ENCODE peak calls at places on chromosomes 2 and 18, in seven cellular contexts. N is WTC11, L is A549, G is K562, B is H1, H is HCT116, X is endothelial cell of umbilical vein. W is an unnamed sample.

GRCh38 chr2:105373344-105373781 is 25.5 kb downstream of the FHL2 start:
- DNase-seq in N (no peak), L (no peak), G (no peak), B (no peak), H (no peak), X (no peak), W (no peak)

GRCh38 chr18:77765468-77765867 is 515.8 kb downstream of the GALR1 start:
- DNase-seq in N (peak), L (peak), G (peak), B (no peak), H (no peak), X (no peak), W (peak)

GRCh38 chr2:98796775-98797544 is 66.0 kb upstream of the MGAT4A start:
- DNase-seq in N (no peak), L (no peak), G (no peak), B (no peak), H (no peak), X (no peak), W (no peak)

GRCh38 chr2:130387071-130387400 is 31.2 kb downstream of the PTPN18 start:
- DNase-seq in N (no peak), L (no peak), G (no peak), B (no peak), H (no peak), X (no peak), W (no peak)

GRCh38 chr18:76847926-76848325 is 25.6 kb downstream of the ZNF236 start:
- DNase-seq in N (peak), L (no peak), G (no peak), B (peak), H (peak), X (peak), W (peak)

GRCh38 chr2:42186378-42186777 is 17.2 kb downstream of the EML4 start:
- DNase-seq in N (no peak), L (no peak), G (no peak), B (no peak), H (no peak), X (no peak), W (no peak)

GRCh38 chr2:129849559-129850160 is 129.8 kb upstream of the RAB6C start:
- DNase-seq in N (no peak), L (peak), G (peak), B (no peak), H (peak), X (peak), W (peak)

GRCh38 chr2:207156045-207156444 is 9.7 kb downstream of the KLF7 start:
- DNase-seq in N (no peak), L (no peak), G (no peak), B (no peak), H (no peak), X (no peak), W (no peak)

GRCh38 chr2:9753665-9754531 is 89.4 kb upstream of the TAF1B start:
- DNase-seq in N (no peak), L (no peak), G (peak), B (no peak), H (no peak), X (no peak), W (no peak)

GRCh38 chr2:23692263-23692662 is 234.7 kb downstream of the ATAD2B start:
- DNase-seq in N (no peak), L (no peak), G (no peak), B (no peak), H (no peak), X (no peak), W (no peak)

GRCh38 chr18:32289480-32290075 is 99.7 kb downstream of the MEP1B start:
- DNase-seq in N (peak), L (peak), G (no peak), B (no peak), H (peak), X (peak), W (peak)

GRCh38 chr2:196331143-196331542 is 159.8 kb upstream of the STK17B start:
- DNase-seq in N (no peak), L (no peak), G (peak), B (no peak), H (no peak), X (peak), W (peak)

DNA sequence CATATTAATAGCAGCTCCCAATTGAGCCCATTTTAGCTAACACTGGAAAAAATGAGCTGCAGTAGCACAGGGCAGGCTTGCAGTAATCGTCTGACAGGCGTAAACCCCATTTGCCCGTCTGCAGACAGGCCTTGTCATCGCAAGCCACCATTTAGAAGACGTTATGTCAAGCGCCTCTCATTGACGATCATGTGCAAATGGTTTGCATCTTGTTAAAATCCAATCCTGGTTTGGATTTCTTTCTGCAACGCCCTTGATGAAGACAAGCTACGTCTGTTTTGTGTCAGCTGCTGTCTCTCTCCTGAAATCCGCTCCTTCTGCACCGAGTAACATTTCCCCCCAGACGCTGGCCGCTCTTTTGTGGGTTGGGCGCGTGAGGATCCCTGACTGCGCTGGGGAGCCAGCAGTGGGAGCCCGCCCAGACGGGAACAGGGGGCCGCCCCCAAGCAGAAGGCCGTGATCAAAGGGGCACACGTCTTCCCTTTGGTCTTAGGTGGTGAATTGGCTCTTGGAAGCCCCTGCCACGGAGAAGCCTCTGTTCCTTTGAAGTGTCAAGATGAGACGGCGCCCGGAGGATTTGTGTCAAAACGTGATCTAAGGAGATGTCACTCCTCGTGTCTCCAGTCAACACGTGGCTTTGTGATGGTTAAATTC is 84.2 kb upstream of the GPC1 start:
- DNase-seq in N (no peak), L (no peak), G (no peak), B (no peak), H (no peak), X (no peak), W (no peak)
- TF ChIP-seq MAX in N (no peak), L (no peak), G (no peak), B (no peak), H (no peak), X (no peak), W (no peak)

GRCh38 chr2:232777278-232777677 is 913 bp upstream of the KCNJ13 start:
- DNase-seq in N (no peak), L (no peak), G (no peak), B (no peak), H (no peak), X (no peak), W (no peak)

GRCh38 chr2:232779935-232780334 is 3.6 kb upstream of the KCNJ13 start:
- DNase-seq in N (no peak), L (no peak), G (no peak), B (no peak), H (no peak), X (peak), W (no peak)

GRCh38 chr2:232779465-232779864 is 3.1 kb upstream of the KCNJ13 start:
- DNase-seq in N (no peak), L (no peak), G (no peak), B (no peak), H (no peak), X (no peak), W (no peak)

GRCh38 chr2:232773815-232774214 is 2.5 kb downstream of the KCNJ13 start:
- DNase-seq in N (no peak), L (no peak), G (no peak), B (no peak), H (no peak), X (no peak), W (no peak)

DNA sequence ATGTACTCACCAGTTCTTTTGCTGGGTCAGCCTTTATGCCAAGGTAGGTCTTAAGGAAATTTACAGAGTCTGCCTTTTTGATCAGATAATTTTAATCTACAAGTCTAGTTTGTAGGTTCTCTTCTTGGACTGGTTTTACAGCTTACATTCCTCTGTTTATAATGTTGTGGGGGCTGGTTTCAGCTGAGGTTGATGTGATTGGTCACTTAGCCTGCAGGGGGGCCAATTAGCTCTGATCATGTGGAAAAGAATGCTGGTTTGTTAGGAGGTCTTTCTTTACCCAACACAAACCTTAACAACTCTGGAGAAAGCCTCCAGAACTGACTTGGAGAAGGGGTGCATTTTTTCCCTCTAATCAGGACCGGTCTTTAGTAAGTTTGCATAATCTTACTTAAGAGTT is at the start of gene KCNJ13:
- DNase-seq in N (no peak), L (no peak), G (peak), B (no peak), H (no peak), X (no peak), W (no peak)
- TF ChIP-seq MAX in N (no peak), L (no peak), G (no peak), B (no peak), H (no peak), X (no peak), W (no peak)

DNA sequence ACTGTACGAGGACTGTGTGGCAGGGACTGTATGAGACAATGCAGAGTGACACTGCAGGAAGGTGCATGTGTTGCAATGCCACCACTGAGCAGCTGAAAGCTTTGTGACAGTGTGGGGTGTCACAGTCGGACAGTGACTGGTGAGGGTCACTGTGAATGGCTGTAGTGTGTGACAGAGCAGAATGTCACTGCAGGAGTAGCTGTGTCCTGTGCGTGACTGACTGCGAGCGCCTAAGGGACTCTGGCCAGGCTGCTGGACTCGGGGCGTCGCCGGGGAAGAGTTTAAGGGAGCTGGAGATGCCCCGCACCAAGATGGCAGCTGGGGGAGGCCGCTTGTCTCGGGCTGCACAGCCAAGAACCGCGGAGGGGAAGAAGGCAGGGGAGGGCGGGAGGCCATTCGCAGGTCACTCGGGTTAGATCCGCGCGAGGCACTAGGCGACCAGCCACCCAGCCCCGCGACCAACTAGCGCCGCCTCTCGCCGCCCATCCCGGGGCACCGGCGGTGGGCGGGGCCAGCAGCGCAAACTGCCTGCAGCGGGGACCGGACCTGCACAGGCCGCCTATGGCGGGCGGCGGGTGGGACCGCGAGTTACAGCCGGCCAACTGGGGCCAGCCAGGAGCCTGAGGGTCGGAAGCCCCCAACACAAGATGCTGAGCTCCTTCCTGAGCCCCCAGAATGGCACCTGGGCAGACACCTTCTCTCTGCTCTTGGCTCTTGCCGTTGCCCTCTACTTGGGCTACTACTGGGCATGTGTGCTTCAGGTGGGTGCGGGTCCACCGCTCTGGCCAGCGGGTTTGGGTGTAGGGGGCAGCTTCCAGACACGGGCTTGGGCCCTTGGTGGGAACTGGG is at the start of gene ABHD1:
- DNase-seq in N (peak), L (peak), G (peak), B (no peak), H (no peak), X (peak), W (peak)
- TF ChIP-seq MAX in N (peak), L (peak), G (no peak), B (no peak), H (no peak), X (no peak), W (no peak)

DNA sequence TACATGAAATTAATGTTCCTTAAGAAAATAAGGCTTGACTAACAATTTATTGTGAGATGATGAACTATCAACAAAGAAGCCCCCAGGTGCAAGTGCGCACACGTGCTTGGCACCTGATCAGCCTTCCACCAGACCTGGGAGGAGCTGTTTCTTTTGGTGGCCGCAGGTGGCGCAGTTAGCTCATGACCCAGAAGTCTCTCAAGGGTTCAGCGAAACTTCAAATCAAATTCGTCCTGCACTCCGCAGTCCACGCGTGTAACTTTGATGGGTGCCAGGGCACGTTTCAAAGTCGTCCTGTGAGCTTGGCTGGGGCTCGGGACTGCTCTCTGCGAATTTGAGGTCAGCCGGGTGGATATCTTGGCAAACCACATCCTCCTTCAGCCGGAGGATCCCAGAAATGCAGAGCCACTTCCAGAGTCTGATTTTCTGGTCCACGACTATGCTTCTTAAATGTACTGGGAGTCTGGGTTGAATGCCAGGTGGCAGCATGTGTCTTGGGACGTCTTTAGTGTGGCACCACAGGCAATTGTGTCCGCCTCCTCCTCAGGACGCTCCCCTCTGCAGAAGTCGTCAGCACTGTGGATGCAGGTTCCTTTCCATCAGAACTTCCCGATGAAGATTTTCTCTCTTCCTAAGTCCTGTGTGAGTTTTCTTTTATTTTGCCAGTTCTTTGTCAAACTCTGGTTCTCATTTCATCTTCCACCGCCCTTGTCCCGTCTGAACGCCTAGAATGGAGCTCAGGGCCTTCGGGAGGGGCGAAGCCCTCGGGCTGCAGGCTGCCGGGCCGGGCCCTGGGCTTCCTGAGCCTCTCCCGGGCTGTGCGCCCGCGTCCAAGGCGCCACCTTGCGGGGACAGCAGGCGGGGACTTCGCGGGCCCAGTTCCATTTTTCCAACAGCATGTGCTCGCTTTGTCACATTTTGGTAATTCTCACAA is 61.3 kb upstream of the RAPGEF4 start:
- DNase-seq in N (peak), L (no peak), G (peak), B (peak), H (no peak), X (peak), W (no peak)
- TF ChIP-seq MAX in N (peak), L (no peak), G (peak), B (peak), H (no peak), X (no peak), W (no peak)

DNA sequence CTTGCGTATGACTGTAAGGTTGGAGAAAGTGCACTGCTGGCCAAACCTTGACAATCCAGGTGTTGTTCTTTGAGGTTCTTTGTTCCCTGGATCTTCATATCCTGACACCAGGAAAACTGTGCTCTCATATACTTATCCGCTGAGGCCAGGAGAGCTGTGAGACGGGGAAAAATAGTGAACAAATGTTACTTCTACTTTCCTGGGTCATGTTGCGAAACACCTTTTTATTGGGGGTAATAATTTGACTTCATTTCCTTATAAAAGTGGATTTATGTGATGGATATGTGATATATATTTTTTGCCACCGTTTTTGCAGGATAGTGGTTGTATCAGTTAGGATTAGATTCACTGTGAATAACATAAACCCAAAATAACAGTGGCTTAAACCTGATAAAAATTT is 336.1 kb downstream of the OSR1 start:
- DNase-seq in N (no peak), L (no peak), G (no peak), B (no peak), H (no peak), X (no peak), W (no peak)
- TF ChIP-seq MAX in N (no peak), L (no peak), G (no peak), B (no peak), H (no peak), X (no peak), W (no peak)

W was measured in NB4.